ENCODE peak calls at places on chromosomes 16 and 17, in five cellular contexts. O is aorta; K is heart left ventricle; S is CD8-positive, alpha-beta T cell; X is AG04450. Y is an unnamed sample.

GRCh38 chr17:82978765-82979349 is 100.6 kb upstream of the METRNL start:
- DNase-seq in O (no peak), K (no peak), S (no peak), X (no peak), Y (no peak)

GRCh38 chr16:12100124-12100647 is 123.7 kb downstream of the SNX29 start:
- DNase-seq in O (peak), K (no peak), S (no peak), X (no peak), Y (no peak)

GRCh38 chr16:1839554-1839953 is 12.5 kb downstream of the FAHD1 start:
- DNase-seq in O (peak), K (no peak), S (no peak), X (peak), Y (no peak)

GRCh38 chr16:13070268-13070667 is 168.9 kb downstream of the SHISA9 start:
- DNase-seq in O (no peak), K (no peak), S (no peak), X (no peak), Y (no peak)

GRCh38 chr17:77374170-77374936 is 233.6 kb downstream of the SEC14L1 start:
- DNase-seq in O (peak), K (peak), S (peak), X (peak), Y (peak)

GRCh38 chr16:48497932-48498760 is 111.8 kb downstream of the N4BP1 start:
- DNase-seq in O (peak), K (no peak), S (no peak), X (no peak), Y (no peak)

GRCh38 chr17:79085154-79085920 is 10.7 kb downstream of the ENGASE start:
- DNase-seq in O (peak), K (no peak), S (no peak), X (no peak), Y (no peak)

GRCh38 chr16:69672998-69673713 is 53.2 kb downstream of the NQO1 start:
- DNase-seq in O (no peak), K (no peak), S (no peak), X (no peak), Y (no peak)

GRCh38 chr17:37107406-37108083 is 158.8 kb downstream of the AATF start:
- DNase-seq in O (peak), K (peak), S (no peak), X (no peak), Y (no peak)

DNA sequence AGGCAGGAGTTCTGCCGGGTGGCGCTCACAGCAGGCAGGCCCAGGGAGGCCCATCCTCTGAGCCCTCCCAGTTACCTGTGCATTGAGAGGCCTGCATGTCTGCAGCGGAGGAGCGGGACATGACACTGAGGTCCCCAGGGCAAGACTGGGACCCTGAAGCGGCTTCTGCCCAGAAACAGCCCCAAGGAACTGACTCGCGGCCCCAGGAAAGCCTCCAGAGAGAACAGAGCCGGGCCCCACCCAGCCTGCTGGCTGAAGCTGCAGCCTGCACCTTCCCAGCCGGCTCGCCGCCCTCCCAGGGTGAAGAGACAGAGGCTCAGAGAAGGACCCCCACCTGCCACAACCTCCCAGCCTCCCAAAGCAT is 16.5 kb downstream of the ZNF423 start:
- DNase-seq in O (no peak), K (no peak), S (no peak), X (no peak), Y (no peak)
- H3K27ac ChIP-seq in O (no peak), K (peak), S (no peak), X (no peak), Y (peak)

GRCh38 chr17:14737984-14738651 is 437.2 kb downstream of the HS3ST3B1 start:
- DNase-seq in O (peak), K (peak), S (no peak), X (peak), Y (peak)
- H3K27ac ChIP-seq in O (no peak), K (no peak), S (no peak), X (peak), Y (no peak)

GRCh38 chr17:42252528-42253172 is 23.5 kb downstream of the STAT5B start:
- DNase-seq in O (no peak), K (no peak), S (no peak), X (no peak), Y (no peak)
- H3K27ac ChIP-seq in O (no peak), K (no peak), S (no peak), X (no peak), Y (peak)

GRCh38 chr17:81241203-81241602 is 2.1 kb downstream of the NDUFAF8 start:
- DNase-seq in O (no peak), K (no peak), S (no peak), X (no peak), Y (no peak)

GRCh38 chr17:81241648-81242420 is 2.7 kb downstream of the NDUFAF8 start:
- DNase-seq in O (peak), K (no peak), S (peak), X (no peak), Y (peak)

GRCh38 chr17:81238490-81238814 is 403 bp downstream of the TEPSIN start:
- DNase-seq in O (no peak), K (no peak), S (no peak), X (no peak), Y (no peak)

GRCh38 chr17:81238815-81239713 is at the start of the genes NDUFAF8 and TEPSIN:
- DNase-seq in O (peak), K (peak), S (peak), X (peak), Y (peak)

DNA sequence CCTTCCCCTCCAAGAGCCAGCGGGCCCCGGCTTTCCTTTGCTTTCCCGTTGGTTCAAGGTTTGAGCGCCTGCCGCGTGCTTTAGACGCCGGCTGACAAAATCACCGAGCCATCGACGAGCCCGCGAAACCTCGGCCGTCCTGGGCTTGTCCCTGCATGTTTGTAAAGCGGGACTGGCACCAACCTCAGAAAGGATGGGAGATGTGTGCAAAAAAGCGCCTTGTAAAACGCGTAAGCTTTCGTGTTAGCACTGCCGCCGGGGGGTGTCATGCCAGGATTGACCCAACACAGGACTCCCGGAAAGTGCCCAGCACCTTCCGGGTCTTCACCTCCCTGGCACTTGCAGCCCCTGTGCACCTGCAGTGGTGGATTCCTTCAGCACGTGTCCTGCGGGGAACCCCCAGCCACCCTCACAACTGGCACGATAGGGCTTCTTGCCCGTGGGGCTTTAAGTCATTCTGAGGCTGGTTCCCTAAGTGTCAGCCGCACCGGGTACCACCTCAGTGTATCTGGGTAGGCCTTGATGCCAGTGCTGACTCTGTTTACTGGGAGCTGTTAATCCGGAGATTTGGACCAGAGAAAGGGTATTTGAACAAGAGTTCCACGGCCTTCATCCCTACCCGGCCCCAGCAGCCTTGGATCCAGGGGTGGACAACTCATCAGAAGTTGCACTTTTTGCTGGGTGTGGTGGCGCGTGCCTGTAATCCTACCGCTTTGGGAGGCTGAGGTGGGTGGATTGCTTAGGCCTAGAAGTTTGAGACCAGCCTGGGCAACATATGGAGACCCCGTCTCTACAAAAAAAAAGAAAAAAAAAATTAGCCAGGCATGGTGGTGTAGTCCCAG is 817 bp downstream of the NDUFAF8 start:
- DNase-seq in O (no peak), K (no peak), S (no peak), X (no peak), Y (no peak)
- H3K27ac ChIP-seq in O (no peak), K (peak), S (peak), X (peak), Y (peak)

GRCh38 chr17:59223813-59224212 is 3.5 kb downstream of the GDPD1 start:
- DNase-seq in O (no peak), K (no peak), S (no peak), X (no peak), Y (no peak)

GRCh38 chr17:59220328-59221158 is at the start of gene GDPD1:
- DNase-seq in O (peak), K (peak), S (peak), X (peak), Y (peak)

GRCh38 chr17:59219992-59220327 is 351 bp upstream of the GDPD1 start:
- DNase-seq in O (no peak), K (no peak), S (no peak), X (no peak), Y (no peak)

GRCh38 chr17:59219370-59219769 is 941 bp upstream of the GDPD1 start:
- DNase-seq in O (no peak), K (no peak), S (no peak), X (no peak), Y (no peak)

GRCh38 chr17:59221159-59221847 is 992 bp downstream of the GDPD1 start:
- DNase-seq in O (no peak), K (no peak), S (no peak), X (no peak), Y (no peak)
- H3K27ac ChIP-seq in O (no peak), K (peak), S (peak), X (no peak), Y (peak)

Y was measured in transverse colon.